ENCODE peak calls at places on chromosome 13, in ten cellular contexts. E, G, O, F, N, W, V, T, P and L are unnamed samples.
A peak's percentile ranks its signal among the peaks of the same experiment; 100 is the strongest.

GRCh38 chr13:112486386-112487126 is 101.4 kb downstream of the TUBGCP3 start:
- DNase-seq in E (no peak), N (no peak), G (no peak), T (no peak), F (no peak), P (no peak), W (peak; percentile 19), O (no peak), V (no peak), L (no peak)

GRCh38 chr13:114272977-114273376 is 8.4 kb upstream of the UPF3A start:
- DNase-seq in T (no peak), N (no peak), F (no peak), V (no peak), E (no peak), O (no peak), P (no peak), G (no peak), W (no peak), L (no peak)

GRCh38 chr13:113208424-113209335 is at the start of gene PCID2:
- DNase-seq in T (peak; percentile 89), F (peak; percentile 95), G (peak; percentile 94), V (peak; percentile 97), P (peak; percentile 82), O (peak; percentile 86), N (peak; percentile 92), E (peak; percentile 14), W (peak; percentile 95), L (peak; percentile 66)

GRCh38 chr13:42644841-42645240 is 70.9 kb downstream of the TNFSF11 start:
- DNase-seq in E (no peak), O (no peak), F (no peak), P (no peak), N (no peak), W (no peak), G (peak; percentile 66), V (no peak), T (no peak), L (no peak)

GRCh38 chr13:25463496-25463895 is 91.7 kb downstream of the ATP8A2 start:
- DNase-seq in W (peak; percentile 48), G (no peak), F (no peak), V (no peak), E (peak; percentile 3), P (no peak), O (peak; percentile 41), N (no peak), T (no peak), L (peak; percentile 40)

GRCh38 chr13:67355791-67356190 is 125.7 kb upstream of the PCDH9 start:
- DNase-seq in E (no peak), P (no peak), O (no peak), V (no peak), G (no peak), N (no peak), T (no peak), W (no peak), F (no peak), L (no peak)

GRCh38 chr13:99505814-99506269 is 4.6 kb downstream of the TM9SF2 start:
- DNase-seq in G (peak; percentile 19), N (no peak), V (no peak), P (no peak), E (no peak), T (no peak), W (peak; percentile 73), O (peak; percentile 50), F (no peak), L (no peak)

GRCh38 chr13:33109801-33110200 is 93.6 kb downstream of the KL start:
- DNase-seq in F (no peak), P (no peak), V (peak; percentile 47), G (peak; percentile 69), N (no peak), E (no peak), T (no peak), W (no peak), O (no peak), L (no peak)

GRCh38 chr13:30159446-30159839 is 147.9 kb downstream of the KATNAL1 start:
- DNase-seq in V (no peak), O (peak; percentile 22), W (peak; percentile 22), G (no peak), T (no peak), E (peak; percentile 41), F (no peak), N (peak; percentile 33), P (no peak), L (peak; percentile 93)

GRCh38 chr13:49374585-49375290 is 69.1 kb downstream of the CAB39L start:
- DNase-seq in P (no peak), E (no peak), V (no peak), T (no peak), G (peak; percentile 34), F (no peak), W (peak; percentile 83), O (peak; percentile 84), N (no peak), L (peak; percentile 78)

GRCh38 chr13:100234524-100235136 is 145.7 kb downstream of the PCCA start:
- DNase-seq in T (no peak), G (peak; percentile 71), F (no peak), O (no peak), P (no peak), N (no peak), E (no peak), V (peak; percentile 45), W (no peak), L (peak; percentile 38)

GRCh38 chr13:32917504-32917903 is 98.7 kb upstream of the KL start:
- DNase-seq in N (no peak), T (no peak), G (peak; percentile 31), E (no peak), W (no peak), V (no peak), P (no peak), O (peak; percentile 57), F (no peak), L (peak; percentile 12)

GRCh38 chr13:114118086-114118762 is 14.2 kb downstream of the RASA3 start:
- DNase-seq in V (no peak), P (no peak), N (no peak), G (no peak), T (no peak), E (no peak), F (no peak), W (peak; percentile 44), O (no peak), L (peak; percentile 29)

GRCh38 chr13:65292488-65292901 is 1937.6 kb downstream of the PCDH9 start:
- DNase-seq in P (no peak), T (no peak), G (peak; percentile 1), F (no peak), W (peak; percentile 77), O (peak; percentile 25), E (peak; percentile 21), N (no peak), V (peak; percentile 96), L (peak; percentile 90)

GRCh38 chr13:95258098-95258497 is 43.2 kb downstream of the ABCC4 start:
- DNase-seq in T (no peak), G (no peak), E (no peak), O (no peak), F (no peak), P (no peak), V (no peak), N (no peak), W (no peak), L (no peak)
- H3K4me3 ChIP-seq in T (no peak overlapping the region), G (no peak overlapping the region), E (no peak overlapping the region), O (no peak overlapping the region), F (no peak overlapping the region), P (no peak overlapping the region), V (no peak overlapping the region), N (no peak overlapping the region), W (no peak overlapping the region), L (no peak overlapping the region)

GRCh38 chr13:59684105-59684504 is 479.6 kb downstream of the DIAPH3 start:
- DNase-seq in O (no peak), F (no peak), N (no peak), P (no peak), G (no peak), T (no peak), W (no peak), V (no peak), E (no peak), L (no peak)

GRCh38 chr13:59687028-59687427 is 476.7 kb downstream of the DIAPH3 start:
- DNase-seq in E (no peak), N (no peak), V (no peak), O (no peak), P (no peak), W (no peak), G (peak; percentile 84), T (no peak), F (no peak), L (no peak)

GRCh38 chr13:59690857-59691500 is 472.7 kb downstream of the DIAPH3 start:
- DNase-seq in N (no peak), G (no peak), T (no peak), E (no peak), P (no peak), O (no peak), V (no peak), W (peak; percentile 16), F (no peak), L (peak; percentile 20)

GRCh38 chr13:59691501-59692066 is 472.1 kb downstream of the DIAPH3 start:
- DNase-seq in F (no peak), N (no peak), W (peak; percentile 50), V (no peak), T (no peak), E (no peak), G (no peak), P (no peak), O (no peak), L (no peak)

DNA sequence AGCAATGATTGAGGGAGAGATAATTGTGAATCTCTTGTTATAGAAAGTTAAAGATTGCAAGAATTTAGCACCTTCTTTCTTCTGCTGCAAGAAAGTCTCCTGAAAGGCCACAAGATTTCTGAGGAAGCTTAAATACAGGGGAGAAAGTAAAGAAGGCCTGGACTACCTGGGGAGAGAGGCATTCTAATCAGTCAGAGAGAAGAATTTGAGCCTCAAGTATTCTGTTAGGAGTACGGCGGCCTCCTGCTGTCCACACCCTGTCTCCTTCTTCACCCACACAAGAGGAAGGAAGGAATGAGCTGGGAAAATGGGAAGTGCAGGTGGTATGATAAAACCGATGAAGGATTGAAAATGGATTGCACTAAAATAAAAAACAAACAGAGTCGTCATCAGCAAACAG is 474.7 kb downstream of the DIAPH3 start:
- DNase-seq in P (no peak), N (no peak), V (peak; percentile 94), T (no peak), G (no peak), O (no peak), E (no peak), F (no peak), W (no peak), L (no peak)
- H3K4me3 ChIP-seq in P (no peak overlapping the region), N (no peak overlapping the region), V (no peak overlapping the region), T (no peak overlapping the region), G (no peak overlapping the region), O (no peak overlapping the region), E (no peak overlapping the region), F (no peak overlapping the region), W (no peak overlapping the region), L (no peak overlapping the region)

DNA sequence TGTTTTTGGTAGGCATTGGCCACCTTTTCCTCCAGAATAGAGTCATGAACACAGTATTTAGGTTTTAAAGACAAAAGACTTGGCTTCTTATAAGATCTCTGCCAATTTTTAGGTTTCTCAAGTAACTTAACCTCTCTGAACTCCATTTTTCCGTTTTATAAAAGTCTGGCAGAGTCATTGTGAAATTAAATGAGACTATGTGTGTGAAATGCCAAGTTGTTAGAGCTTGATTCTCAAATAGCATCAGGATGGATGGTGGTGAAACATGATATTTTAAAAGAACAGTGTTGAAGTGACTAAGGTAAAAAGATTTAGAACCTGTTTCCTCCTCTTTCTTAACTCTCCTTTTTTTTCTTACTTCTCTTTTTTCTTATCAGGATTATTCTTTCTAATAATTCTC is 617.7 kb upstream of the SLITRK1 start:
- DNase-seq in T (no peak), P (no peak), V (no peak), E (no peak), O (no peak), F (no peak), W (peak; percentile 55), N (no peak), G (no peak), L (no peak)
- H3K4me3 ChIP-seq in T (no peak overlapping the region), P (no peak overlapping the region), V (no peak overlapping the region), E (no peak overlapping the region), O (no peak overlapping the region), F (no peak overlapping the region), W (no peak overlapping the region), N (no peak overlapping the region), G (no peak overlapping the region), L (no peak overlapping the region)

GRCh38 chr13:21079761-21080730 is 18.7 kb upstream of the LATS2 start:
- DNase-seq in V (peak; percentile 78), T (no peak), E (peak; percentile 95), G (no peak), W (peak; percentile 88), P (no peak), F (no peak), N (peak; percentile 75), O (peak; percentile 63), L (peak; percentile 89)
- H3K4me3 ChIP-seq in V (no peak overlapping the region), T (peak overlapping the region; percentile 40), E (peak overlapping the region; percentile 39), G (no peak overlapping the region), W (peak overlapping the region; percentile 63), P (no peak overlapping the region), F (no peak overlapping the region), N (peak overlapping the region; percentile 39), O (peak overlapping the region; percentile 57), L (peak overlapping the region; percentile 29)